ENCODE peak calls at places on chromosomes 12 and 14, in four cellular contexts. R is IMR-90, M is stromal cell of bone marrow, W is A172. B is an unnamed sample.

GRCh38 chr14:33432407-33433023 is 493.8 kb downstream of the NPAS3 start:
- DNase-seq in M (peak), W (peak), R (peak), B (no peak)

GRCh38 chr14:75959031-75959430 is 22.8 kb downstream of the TGFB3 start:
- DNase-seq in W (no peak), R (no peak), M (no peak), B (no peak)

GRCh38 chr14:56592746-56593544 is 13.3 kb downstream of the TMEM260 start:
- DNase-seq in W (no peak), M (no peak), R (no peak), B (no peak)

GRCh38 chr12:108157856-108158255 is 28.8 kb downstream of the WSCD2 start:
- DNase-seq in M (no peak), W (no peak), R (no peak), B (no peak)

GRCh38 chr12:108337235-108338223 is 1.6 kb downstream of the CMKLR1 start:
- DNase-seq in R (peak), W (peak), M (no peak), B (peak)

GRCh38 chr12:96383991-96384390 is 16.2 kb downstream of the CDK17 start:
- DNase-seq in R (no peak), M (peak), W (no peak), B (no peak)

GRCh38 chr12:132284071-132284492 is 45.3 kb downstream of the GALNT9 start:
- DNase-seq in R (peak), M (peak), W (peak), B (no peak)

GRCh38 chr12:12718853-12719252 is 1.7 kb downstream of the CDKN1B start:
- DNase-seq in M (no peak), W (no peak), R (peak), B (peak)

GRCh38 chr12:49557917-49558215 is 10.1 kb downstream of the MCRS1 start:
- DNase-seq in R (no peak), M (no peak), W (no peak), B (no peak)

GRCh38 chr12:95681210-95681765 is 109.3 kb downstream of the NTN4 start:
- DNase-seq in M (no peak), W (no peak), R (no peak), B (no peak)

B was measured in HT1080.